ENCODE peak calls at places on chromosomes 5 and 9, in six cellular contexts. One of them, this sample, is unnamed. For H3K9me3, the result is how much of the 10 kb centered on the place peaks cover.

GRCh38 chr5:19256036-19256435 is 732.0 kb downstream of the CDH18 start:
- DNase-seq in CD8-positive, alpha-beta T cell: no peak
- DNase-seq in heart right ventricle: no peak
- DNase-seq in suprapubic skin: no peak
- DNase-seq in transverse colon: no peak
- DNase-seq in OCI-LY7: peak
- DNase-seq in this sample: no peak

GRCh38 chr5:170473642-170474041 is 30.2 kb upstream of the KCNIP1 start:
- DNase-seq in CD8-positive, alpha-beta T cell: no peak
- DNase-seq in heart right ventricle: no peak
- DNase-seq in suprapubic skin: no peak
- DNase-seq in transverse colon: no peak
- DNase-seq in OCI-LY7: no peak
- DNase-seq in this sample: no peak

GRCh38 chr9:137140151-137141012 is 1.4 kb downstream of the GRIN1 start:
- DNase-seq in CD8-positive, alpha-beta T cell: no peak
- DNase-seq in heart right ventricle: no peak
- DNase-seq in suprapubic skin: no peak
- DNase-seq in transverse colon: no peak
- DNase-seq in OCI-LY7: no peak
- DNase-seq in this sample: no peak

GRCh38 chr5:4781312-4781711 is 358.8 kb upstream of the ADAMTS16 start:
- DNase-seq in CD8-positive, alpha-beta T cell: no peak
- DNase-seq in heart right ventricle: no peak
- DNase-seq in suprapubic skin: no peak
- DNase-seq in transverse colon: no peak
- DNase-seq in OCI-LY7: no peak
- DNase-seq in this sample: no peak

GRCh38 chr9:21294325-21294724 is 10.8 kb downstream of the IFNA5 start:
- DNase-seq in CD8-positive, alpha-beta T cell: no peak
- DNase-seq in heart right ventricle: no peak
- DNase-seq in suprapubic skin: no peak
- DNase-seq in transverse colon: no peak
- DNase-seq in OCI-LY7: no peak
- DNase-seq in this sample: no peak

GRCh38 chr9:15127831-15128230 is 179.2 kb downstream of the TTC39B start:
- DNase-seq in CD8-positive, alpha-beta T cell: no peak
- DNase-seq in heart right ventricle: no peak
- DNase-seq in suprapubic skin: no peak
- DNase-seq in transverse colon: no peak
- DNase-seq in OCI-LY7: no peak
- DNase-seq in this sample: no peak

GRCh38 chr5:92907914-92908606 is 673.0 kb downstream of the NR2F1-AS1 start:
- DNase-seq in CD8-positive, alpha-beta T cell: no peak
- DNase-seq in heart right ventricle: no peak
- DNase-seq in suprapubic skin: no peak
- DNase-seq in transverse colon: no peak
- DNase-seq in OCI-LY7: peak
- DNase-seq in this sample: no peak

GRCh38 chr9:68651280-68651893 is 53.7 kb upstream of the PIP5K1B start:
- DNase-seq in CD8-positive, alpha-beta T cell: no peak
- DNase-seq in heart right ventricle: no peak
- DNase-seq in suprapubic skin: no peak
- DNase-seq in transverse colon: no peak
- DNase-seq in OCI-LY7: no peak
- DNase-seq in this sample: no peak

GRCh38 chr5:64818245-64818644 is 49.5 kb downstream of the CWC27 start:
- DNase-seq in CD8-positive, alpha-beta T cell: no peak
- DNase-seq in heart right ventricle: no peak
- DNase-seq in suprapubic skin: no peak
- DNase-seq in transverse colon: no peak
- DNase-seq in OCI-LY7: no peak
- DNase-seq in this sample: no peak

GRCh38 chr9:110257097-110257955 is 1.0 kb upstream of the TXN start:
- DNase-seq in CD8-positive, alpha-beta T cell: no peak
- DNase-seq in heart right ventricle: peak
- DNase-seq in suprapubic skin: no peak
- DNase-seq in transverse colon: peak
- DNase-seq in OCI-LY7: no peak
- DNase-seq in this sample: no peak

GRCh38 chr9:96476013-96476412 is 26.0 kb downstream of the HABP4 start:
- DNase-seq in CD8-positive, alpha-beta T cell: no peak
- DNase-seq in heart right ventricle: no peak
- DNase-seq in suprapubic skin: no peak
- DNase-seq in transverse colon: no peak
- DNase-seq in OCI-LY7: no peak
- DNase-seq in this sample: no peak

GRCh38 chr9:108473209-108474112 is 382.3 kb downstream of the ACTL7B start:
- DNase-seq in CD8-positive, alpha-beta T cell: no peak
- DNase-seq in heart right ventricle: no peak
- DNase-seq in suprapubic skin: peak
- DNase-seq in transverse colon: peak
- DNase-seq in OCI-LY7: no peak
- DNase-seq in this sample: no peak

GRCh38 chr5:10498350-10498749 is 56.7 kb downstream of the ROPN1L start:
- DNase-seq in CD8-positive, alpha-beta T cell: no peak
- DNase-seq in heart right ventricle: no peak
- DNase-seq in suprapubic skin: no peak
- DNase-seq in transverse colon: no peak
- DNase-seq in OCI-LY7: no peak
- DNase-seq in this sample: no peak

GRCh38 chr5:87116821-87117512 is 150.7 kb upstream of the RASA1 start:
- DNase-seq in CD8-positive, alpha-beta T cell: no peak
- DNase-seq in heart right ventricle: no peak
- DNase-seq in suprapubic skin: no peak
- DNase-seq in transverse colon: no peak
- DNase-seq in OCI-LY7: no peak
- DNase-seq in this sample: no peak

GRCh38 chr9:133889498-133890301 is 102.4 kb downstream of the VAV2 start:
- DNase-seq in CD8-positive, alpha-beta T cell: no peak
- DNase-seq in heart right ventricle: no peak
- DNase-seq in suprapubic skin: no peak
- DNase-seq in transverse colon: no peak
- DNase-seq in OCI-LY7: no peak
- DNase-seq in this sample: no peak

GRCh38 chr5:137376127-137376526 is 123.0 kb downstream of the SPOCK1 start:
- DNase-seq in CD8-positive, alpha-beta T cell: no peak
- DNase-seq in heart right ventricle: peak
- DNase-seq in suprapubic skin: no peak
- DNase-seq in transverse colon: no peak
- DNase-seq in OCI-LY7: no peak
- DNase-seq in this sample: no peak

GRCh38 chr5:82356808-82357671 is 78.9 kb upstream of the RPS23 start:
- DNase-seq in CD8-positive, alpha-beta T cell: peak
- DNase-seq in heart right ventricle: peak
- DNase-seq in suprapubic skin: peak
- DNase-seq in transverse colon: peak
- DNase-seq in OCI-LY7: no peak
- DNase-seq in this sample: peak

DNA sequence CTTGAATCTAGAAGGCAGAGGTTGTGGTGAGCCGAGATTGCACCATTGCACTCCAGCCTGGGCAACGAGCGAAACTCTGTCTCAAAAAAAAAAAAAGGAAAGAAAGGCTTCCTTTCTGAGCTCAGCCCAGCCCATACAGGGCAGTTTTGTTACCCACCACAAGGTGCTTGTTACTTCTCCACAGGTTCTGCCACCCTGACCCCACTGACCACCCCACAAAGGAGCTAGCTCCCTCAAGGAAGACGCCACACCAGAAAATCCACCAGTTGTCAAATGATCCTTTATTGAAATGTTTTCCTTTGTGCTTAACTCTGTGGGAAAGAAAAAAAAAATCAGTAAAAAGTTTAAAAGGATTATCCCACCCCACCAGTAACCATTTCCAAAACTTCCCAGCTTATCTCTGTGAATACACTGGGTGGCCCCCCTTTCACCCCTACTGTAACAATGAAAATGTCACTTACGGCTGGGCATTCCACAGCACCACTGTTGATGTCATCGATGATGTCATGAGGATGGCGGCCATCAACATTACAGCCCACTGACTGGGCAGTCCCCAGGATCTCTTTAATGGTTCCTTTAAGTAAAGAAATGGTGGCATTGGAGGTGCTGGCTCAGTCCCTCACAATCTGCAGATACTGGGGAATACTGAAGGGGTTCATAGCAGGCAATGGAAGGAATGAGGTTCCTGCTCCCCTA is 3.6 kb downstream of the RPL12 start:
- DNase-seq in CD8-positive, alpha-beta T cell: no peak
- DNase-seq in heart right ventricle: no peak
- DNase-seq in suprapubic skin: no peak
- DNase-seq in transverse colon: no peak
- DNase-seq in OCI-LY7: no peak
- DNase-seq in this sample: peak
- H3K9me3 ChIP-seq in CD8-positive, alpha-beta T cell: under half
- H3K9me3 ChIP-seq in heart right ventricle: under half
- H3K9me3 ChIP-seq in suprapubic skin: under half
- H3K9me3 ChIP-seq in transverse colon: under half
- H3K9me3 ChIP-seq in OCI-LY7: under half
- H3K9me3 ChIP-seq in this sample: under half

GRCh38 chr9:92846662-92847145 is 31.1 kb downstream of the ZNF484 start:
- DNase-seq in CD8-positive, alpha-beta T cell: no peak
- DNase-seq in heart right ventricle: no peak
- DNase-seq in suprapubic skin: no peak
- DNase-seq in transverse colon: no peak
- DNase-seq in OCI-LY7: no peak
- DNase-seq in this sample: no peak
- H3K9me3 ChIP-seq in CD8-positive, alpha-beta T cell: under half
- H3K9me3 ChIP-seq in heart right ventricle: under half
- H3K9me3 ChIP-seq in suprapubic skin: under half
- H3K9me3 ChIP-seq in transverse colon: half or more
- H3K9me3 ChIP-seq in OCI-LY7: under half
- H3K9me3 ChIP-seq in this sample: under half

GRCh38 chr9:70477146-70477745 is 62.8 kb upstream of the KLF9 start:
- DNase-seq in CD8-positive, alpha-beta T cell: no peak
- DNase-seq in heart right ventricle: no peak
- DNase-seq in suprapubic skin: no peak
- DNase-seq in transverse colon: no peak
- DNase-seq in OCI-LY7: no peak
- DNase-seq in this sample: no peak
- H3K9me3 ChIP-seq in CD8-positive, alpha-beta T cell: under half
- H3K9me3 ChIP-seq in heart right ventricle: under half
- H3K9me3 ChIP-seq in suprapubic skin: under half
- H3K9me3 ChIP-seq in transverse colon: under half
- H3K9me3 ChIP-seq in OCI-LY7: under half
- H3K9me3 ChIP-seq in this sample: under half

GRCh38 chr9:18595597-18595996 is 121.6 kb downstream of the ADAMTSL1 start:
- DNase-seq in CD8-positive, alpha-beta T cell: no peak
- DNase-seq in heart right ventricle: no peak
- DNase-seq in suprapubic skin: no peak
- DNase-seq in transverse colon: no peak
- DNase-seq in OCI-LY7: no peak
- DNase-seq in this sample: no peak

GRCh38 chr9:18585996-18586395 is 112.0 kb downstream of the ADAMTSL1 start:
- DNase-seq in CD8-positive, alpha-beta T cell: no peak
- DNase-seq in heart right ventricle: no peak
- DNase-seq in suprapubic skin: no peak
- DNase-seq in transverse colon: no peak
- DNase-seq in OCI-LY7: no peak
- DNase-seq in this sample: no peak

GRCh38 chr9:18587988-18588387 is 114.0 kb downstream of the ADAMTSL1 start:
- DNase-seq in CD8-positive, alpha-beta T cell: no peak
- DNase-seq in heart right ventricle: no peak
- DNase-seq in suprapubic skin: no peak
- DNase-seq in transverse colon: no peak
- DNase-seq in OCI-LY7: no peak
- DNase-seq in this sample: no peak

GRCh38 chr9:18594837-18595236 is 120.9 kb downstream of the ADAMTSL1 start:
- DNase-seq in CD8-positive, alpha-beta T cell: no peak
- DNase-seq in heart right ventricle: no peak
- DNase-seq in suprapubic skin: no peak
- DNase-seq in transverse colon: no peak
- DNase-seq in OCI-LY7: no peak
- DNase-seq in this sample: no peak

GRCh38 chr9:18591261-18591660 is 117.3 kb downstream of the ADAMTSL1 start:
- DNase-seq in CD8-positive, alpha-beta T cell: no peak
- DNase-seq in heart right ventricle: no peak
- DNase-seq in suprapubic skin: no peak
- DNase-seq in transverse colon: no peak
- DNase-seq in OCI-LY7: no peak
- DNase-seq in this sample: no peak
- H3K9me3 ChIP-seq in CD8-positive, alpha-beta T cell: under half
- H3K9me3 ChIP-seq in heart right ventricle: under half
- H3K9me3 ChIP-seq in suprapubic skin: under half
- H3K9me3 ChIP-seq in transverse colon: under half
- H3K9me3 ChIP-seq in OCI-LY7: under half
- H3K9me3 ChIP-seq in this sample: under half

GRCh38 chr9:120808931-120809330 is 15.7 kb upstream of the FBXW2 start:
- DNase-seq in CD8-positive, alpha-beta T cell: no peak
- DNase-seq in heart right ventricle: no peak
- DNase-seq in suprapubic skin: no peak
- DNase-seq in transverse colon: no peak
- DNase-seq in OCI-LY7: no peak
- DNase-seq in this sample: no peak

DNA sequence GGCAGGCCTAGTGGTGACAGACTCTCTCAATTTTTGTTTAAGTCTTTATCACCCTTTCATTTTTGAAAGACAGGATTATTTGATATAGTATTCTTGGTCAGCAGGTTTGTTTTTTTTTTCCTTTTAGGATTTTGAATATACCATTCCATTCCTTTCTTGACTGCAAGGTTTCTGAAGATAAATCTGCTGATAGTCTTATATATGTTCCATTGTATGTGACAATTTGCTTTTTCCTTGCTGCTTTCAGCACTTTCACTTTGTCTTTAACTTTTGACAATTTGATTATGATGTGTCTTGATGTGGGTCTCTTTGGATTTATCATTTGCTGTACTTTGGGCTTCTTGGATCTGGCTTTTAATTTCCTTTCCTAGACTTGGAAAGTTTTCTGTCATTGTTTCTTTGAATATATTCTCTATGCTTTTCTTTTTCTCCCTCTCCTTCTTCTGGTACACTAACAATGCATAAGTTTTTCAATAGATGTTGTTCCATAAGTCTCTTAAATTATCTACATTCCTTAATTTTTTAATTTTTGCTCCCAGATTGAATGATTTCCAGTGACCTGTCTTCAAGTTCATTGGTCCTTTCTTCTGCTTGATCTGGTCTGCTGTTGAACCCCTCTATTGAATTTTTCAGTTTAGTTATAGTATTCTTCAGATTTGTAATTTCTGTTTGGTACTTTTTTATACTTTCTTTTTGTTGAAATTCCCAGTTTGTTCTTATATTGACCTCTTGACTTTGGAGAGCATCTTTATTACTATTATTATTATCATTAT is 14.6 kb upstream of the FBXW2 start:
- DNase-seq in CD8-positive, alpha-beta T cell: no peak
- DNase-seq in heart right ventricle: no peak
- DNase-seq in suprapubic skin: no peak
- DNase-seq in transverse colon: no peak
- DNase-seq in OCI-LY7: no peak
- DNase-seq in this sample: no peak
- H3K9me3 ChIP-seq in CD8-positive, alpha-beta T cell: under half
- H3K9me3 ChIP-seq in heart right ventricle: under half
- H3K9me3 ChIP-seq in suprapubic skin: under half
- H3K9me3 ChIP-seq in transverse colon: under half
- H3K9me3 ChIP-seq in OCI-LY7: under half
- H3K9me3 ChIP-seq in this sample: under half